ENCODE peak calls at places on chromosomes 16 and 17, in six cellular contexts. One of them, this sample, is unnamed.

GRCh38 chr17:50211249-50212120 is 10.1 kb upstream of the COL1A1 start:
- DNase-seq in IMR-90: no peak
- DNase-seq in mesenchymal stem cell: peak
- DNase-seq in neuronal stem cell: no peak
- DNase-seq in H1: peak
- DNase-seq in H9: peak
- DNase-seq in this sample: no peak

GRCh38 chr17:62629556-62630364 is 2.3 kb downstream of the MRC2 start:
- DNase-seq in IMR-90: no peak
- DNase-seq in mesenchymal stem cell: no peak
- DNase-seq in neuronal stem cell: no peak
- DNase-seq in H1: no peak
- DNase-seq in H9: no peak
- DNase-seq in this sample: no peak

GRCh38 chr17:1627219-1627986 is 1.2 kb downstream of the SLC43A2 start:
- DNase-seq in IMR-90: no peak
- DNase-seq in mesenchymal stem cell: no peak
- DNase-seq in neuronal stem cell: no peak
- DNase-seq in H1: peak
- DNase-seq in H9: peak
- DNase-seq in this sample: peak

GRCh38 chr17:6543079-6544010 is 13.0 kb downstream of the PITPNM3 start:
- DNase-seq in IMR-90: no peak
- DNase-seq in mesenchymal stem cell: no peak
- DNase-seq in neuronal stem cell: no peak
- DNase-seq in H1: no peak
- DNase-seq in H9: no peak
- DNase-seq in this sample: no peak

GRCh38 chr17:299546-299945 is 53.1 kb downstream of the RPH3AL start:
- DNase-seq in IMR-90: no peak
- DNase-seq in mesenchymal stem cell: no peak
- DNase-seq in neuronal stem cell: no peak
- DNase-seq in H1: no peak
- DNase-seq in H9: no peak
- DNase-seq in this sample: no peak

GRCh38 chr17:75771334-75772281 is 6.6 kb upstream of the GALK1 start:
- DNase-seq in IMR-90: peak
- DNase-seq in mesenchymal stem cell: peak
- DNase-seq in neuronal stem cell: no peak
- DNase-seq in H1: no peak
- DNase-seq in H9: peak
- DNase-seq in this sample: peak

GRCh38 chr17:1134634-1135324 is 45.0 kb downstream of the ABR start:
- DNase-seq in IMR-90: no peak
- DNase-seq in mesenchymal stem cell: no peak
- DNase-seq in neuronal stem cell: no peak
- DNase-seq in H1: no peak
- DNase-seq in H9: no peak
- DNase-seq in this sample: no peak

GRCh38 chr17:210402-210801 is 29.0 kb upstream of the DOC2B start:
- DNase-seq in IMR-90: no peak
- DNase-seq in mesenchymal stem cell: no peak
- DNase-seq in neuronal stem cell: no peak
- DNase-seq in H1: no peak
- DNase-seq in H9: no peak
- DNase-seq in this sample: no peak

GRCh38 chr17:68973098-68973929 is 18.1 kb upstream of the ABCA8 start:
- DNase-seq in IMR-90: no peak
- DNase-seq in mesenchymal stem cell: no peak
- DNase-seq in neuronal stem cell: no peak
- DNase-seq in H1: no peak
- DNase-seq in H9: no peak
- DNase-seq in this sample: no peak

GRCh38 chr16:4330277-4330882 is 14.5 kb downstream of the GLIS2 start:
- DNase-seq in IMR-90: peak
- DNase-seq in mesenchymal stem cell: peak
- DNase-seq in neuronal stem cell: no peak
- DNase-seq in H1: peak
- DNase-seq in H9: peak
- DNase-seq in this sample: peak

GRCh38 chr17:9647014-9647413 is 1.7 kb downstream of the USP43 start:
- DNase-seq in IMR-90: no peak
- DNase-seq in mesenchymal stem cell: peak
- DNase-seq in neuronal stem cell: peak
- DNase-seq in H1: no peak
- DNase-seq in H9: peak
- DNase-seq in this sample: peak

GRCh38 chr17:67125417-67125816 is 81.1 kb downstream of the CACNG1 start:
- DNase-seq in IMR-90: no peak
- DNase-seq in mesenchymal stem cell: peak
- DNase-seq in neuronal stem cell: no peak
- DNase-seq in H1: no peak
- DNase-seq in H9: no peak
- DNase-seq in this sample: peak

GRCh38 chr16:11543676-11544393 is 42.9 kb downstream of the LITAF start:
- DNase-seq in IMR-90: no peak
- DNase-seq in mesenchymal stem cell: no peak
- DNase-seq in neuronal stem cell: no peak
- DNase-seq in H1: no peak
- DNase-seq in H9: no peak
- DNase-seq in this sample: no peak

GRCh38 chr17:77400445-77400870 is 259.7 kb downstream of the SEC14L1 start:
- DNase-seq in IMR-90: no peak
- DNase-seq in mesenchymal stem cell: no peak
- DNase-seq in neuronal stem cell: no peak
- DNase-seq in H1: no peak
- DNase-seq in H9: peak
- DNase-seq in this sample: no peak

GRCh38 chr17:27666831-27667560 is 36.0 kb downstream of the LGALS9 start:
- DNase-seq in IMR-90: no peak
- DNase-seq in mesenchymal stem cell: no peak
- DNase-seq in neuronal stem cell: no peak
- DNase-seq in H1: no peak
- DNase-seq in H9: peak
- DNase-seq in this sample: no peak

GRCh38 chr17:73228748-73229236 is 32.9 kb downstream of the CPSF4L start:
- DNase-seq in IMR-90: peak
- DNase-seq in mesenchymal stem cell: peak
- DNase-seq in neuronal stem cell: no peak
- DNase-seq in H1: no peak
- DNase-seq in H9: no peak
- DNase-seq in this sample: peak

GRCh38 chr17:66275651-66276050 is 26.8 kb upstream of the PRKCA start:
- DNase-seq in IMR-90: peak
- DNase-seq in mesenchymal stem cell: peak
- DNase-seq in neuronal stem cell: no peak
- DNase-seq in H1: no peak
- DNase-seq in H9: no peak
- DNase-seq in this sample: peak

GRCh38 chr16:12637002-12637401 is 166.7 kb downstream of the CPPED1 start:
- DNase-seq in IMR-90: no peak
- DNase-seq in mesenchymal stem cell: no peak
- DNase-seq in neuronal stem cell: peak
- DNase-seq in H1: no peak
- DNase-seq in H9: peak
- DNase-seq in this sample: no peak

GRCh38 chr17:81470944-81471803 is 41.4 kb downstream of the ACTG1 start:
- DNase-seq in IMR-90: peak
- DNase-seq in mesenchymal stem cell: peak
- DNase-seq in neuronal stem cell: no peak
- DNase-seq in H1: no peak
- DNase-seq in H9: no peak
- DNase-seq in this sample: peak

GRCh38 chr16:50708373-50709060 is 15.1 kb downstream of the NOD2 start:
- DNase-seq in IMR-90: no peak
- DNase-seq in mesenchymal stem cell: no peak
- DNase-seq in neuronal stem cell: no peak
- DNase-seq in H1: no peak
- DNase-seq in H9: no peak
- DNase-seq in this sample: no peak

GRCh38 chr17:81027038-81027437 is 7.9 kb upstream of the BAIAP2 start:
- DNase-seq in IMR-90: no peak
- DNase-seq in mesenchymal stem cell: no peak
- DNase-seq in neuronal stem cell: no peak
- DNase-seq in H1: no peak
- DNase-seq in H9: no peak
- DNase-seq in this sample: no peak

GRCh38 chr17:77738666-77739531 is 219.6 kb upstream of the TNRC6C start:
- DNase-seq in IMR-90: no peak
- DNase-seq in mesenchymal stem cell: no peak
- DNase-seq in neuronal stem cell: no peak
- DNase-seq in H1: peak
- DNase-seq in H9: peak
- DNase-seq in this sample: no peak

GRCh38 chr16:85327731-85328664 is 215.7 kb upstream of the CIBAR2 start:
- DNase-seq in IMR-90: no peak
- DNase-seq in mesenchymal stem cell: peak
- DNase-seq in neuronal stem cell: peak
- DNase-seq in H1: peak
- DNase-seq in H9: peak
- DNase-seq in this sample: no peak
- H3K4ac ChIP-seq in IMR-90: no peak
- H3K4ac ChIP-seq in mesenchymal stem cell: peak
- H3K4ac ChIP-seq in neuronal stem cell: no peak
- H3K4ac ChIP-seq in H1: peak
- H3K4ac ChIP-seq in H9: no peak
- H3K4ac ChIP-seq in this sample: peak

GRCh38 chr16:55989569-55989907 is 114.4 kb upstream of the CES5A start:
- DNase-seq in IMR-90: no peak
- DNase-seq in mesenchymal stem cell: no peak
- DNase-seq in neuronal stem cell: no peak
- DNase-seq in H1: no peak
- DNase-seq in H9: no peak
- DNase-seq in this sample: no peak
- H2AFZ ChIP-seq in IMR-90: no peak
- H2AFZ ChIP-seq in mesenchymal stem cell: no peak
- H2AFZ ChIP-seq in neuronal stem cell: no peak
- H2AFZ ChIP-seq in H1: no peak
- H2AFZ ChIP-seq in H9: no peak
- H2AFZ ChIP-seq in this sample: no peak

GRCh38 chr17:34958438-34958837 is 2.8 kb downstream of the CCT6B start:
- DNase-seq in IMR-90: no peak
- DNase-seq in mesenchymal stem cell: no peak
- DNase-seq in neuronal stem cell: no peak
- DNase-seq in H1: no peak
- DNase-seq in H9: no peak
- DNase-seq in this sample: no peak

DNA sequence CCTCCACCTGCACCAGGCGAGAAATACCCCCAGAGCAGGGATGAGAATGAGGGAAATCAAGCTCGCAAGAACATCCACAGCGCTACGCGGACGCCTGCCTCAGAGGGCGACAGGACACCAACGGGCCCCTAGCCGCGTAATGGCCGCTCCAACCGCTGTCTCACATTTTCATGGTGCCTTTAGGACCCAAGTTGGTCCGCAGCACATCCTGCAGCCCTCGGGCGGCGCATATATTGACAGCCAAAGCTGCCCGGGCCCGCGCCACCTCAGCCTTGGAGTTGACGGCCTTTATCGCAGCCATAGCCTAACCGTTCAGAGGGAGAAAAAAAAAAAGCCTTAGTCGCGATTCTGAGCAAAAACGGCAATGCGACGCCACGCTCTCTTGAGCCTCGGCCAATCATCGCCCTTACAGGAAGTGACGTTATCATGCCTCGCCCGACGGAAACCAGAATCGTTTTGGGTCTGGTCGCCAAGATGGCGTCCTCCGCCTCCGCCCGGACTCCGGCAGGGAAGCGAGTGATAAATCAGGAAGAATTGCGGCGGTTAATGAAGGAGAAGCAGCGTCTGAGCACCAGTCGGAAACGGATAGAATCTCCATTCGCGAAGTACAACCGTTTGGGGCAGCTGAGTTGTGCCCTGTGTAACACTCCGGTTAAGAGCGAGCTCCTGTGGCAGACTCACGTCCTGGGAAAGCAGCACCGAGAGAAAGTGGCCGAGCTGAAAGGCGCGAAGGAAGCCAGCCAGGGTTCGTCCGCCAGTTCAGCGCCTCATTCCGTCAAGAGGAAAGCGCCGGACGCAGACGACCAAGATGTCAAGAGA is at the start of the genes CCT6B and ZNF830:
- DNase-seq in IMR-90: peak
- DNase-seq in mesenchymal stem cell: peak
- DNase-seq in neuronal stem cell: peak
- DNase-seq in H1: peak
- DNase-seq in H9: peak
- DNase-seq in this sample: peak
- H4K8ac ChIP-seq in IMR-90: peak
- H4K8ac ChIP-seq in mesenchymal stem cell: peak
- H4K8ac ChIP-seq in neuronal stem cell: peak
- H4K8ac ChIP-seq in H1: peak
- H4K8ac ChIP-seq in H9: no peak
- H4K8ac ChIP-seq in this sample: peak

GRCh38 chr17:41966453-41967140 is at the start of gene CNP:
- DNase-seq in IMR-90: peak
- DNase-seq in mesenchymal stem cell: peak
- DNase-seq in neuronal stem cell: peak
- DNase-seq in H1: peak
- DNase-seq in H9: peak
- DNase-seq in this sample: peak

GRCh38 chr17:41967141-41967920 is 736 bp downstream of the CNP start:
- DNase-seq in IMR-90: no peak
- DNase-seq in mesenchymal stem cell: no peak
- DNase-seq in neuronal stem cell: no peak
- DNase-seq in H1: peak
- DNase-seq in H9: no peak
- DNase-seq in this sample: no peak

GRCh38 chr17:41967921-41968578 is 1.5 kb downstream of the CNP start:
- DNase-seq in IMR-90: no peak
- DNase-seq in mesenchymal stem cell: no peak
- DNase-seq in neuronal stem cell: no peak
- DNase-seq in H1: no peak
- DNase-seq in H9: no peak
- DNase-seq in this sample: no peak

GRCh38 chr17:41968676-41969075 is 2.1 kb downstream of the CNP start:
- DNase-seq in IMR-90: no peak
- DNase-seq in mesenchymal stem cell: no peak
- DNase-seq in neuronal stem cell: no peak
- DNase-seq in H1: no peak
- DNase-seq in H9: no peak
- DNase-seq in this sample: no peak

DNA sequence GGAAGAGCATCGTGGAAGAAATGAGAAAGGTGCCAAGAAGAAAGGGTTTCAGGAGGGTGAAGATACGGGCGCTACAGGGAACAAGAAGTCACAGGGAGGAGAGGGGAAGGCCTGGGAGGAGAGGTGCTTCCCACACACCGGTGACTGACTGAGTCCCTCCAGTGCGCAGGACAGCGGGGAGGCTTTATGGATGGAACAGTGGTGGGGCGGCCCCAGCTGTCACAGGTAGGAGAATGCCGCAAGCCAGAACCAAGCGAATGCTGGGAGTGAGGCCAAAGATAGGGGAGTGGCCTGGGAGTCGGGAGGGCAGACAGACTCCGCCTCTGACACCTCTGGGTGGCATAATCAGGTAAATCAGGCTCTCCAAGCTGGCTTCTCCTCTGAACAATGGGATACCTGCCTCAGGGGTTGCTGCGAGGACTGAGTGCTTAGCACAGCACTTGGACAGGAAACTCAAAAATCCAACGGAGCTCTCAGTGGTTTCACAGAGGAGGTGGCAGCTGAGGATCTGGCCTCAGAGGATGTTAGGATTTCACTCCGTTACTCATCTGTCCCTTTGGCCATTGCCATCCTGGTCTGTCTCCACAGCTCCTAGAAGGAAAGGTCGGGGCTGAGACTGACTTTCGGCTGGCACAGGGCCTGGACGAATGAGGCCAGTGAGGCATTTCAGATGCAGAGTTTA is 760 bp upstream of the CNP start:
- DNase-seq in IMR-90: peak
- DNase-seq in mesenchymal stem cell: peak
- DNase-seq in neuronal stem cell: peak
- DNase-seq in H1: peak
- DNase-seq in H9: peak
- DNase-seq in this sample: peak
- H3K4ac ChIP-seq in IMR-90: peak
- H3K4ac ChIP-seq in mesenchymal stem cell: no peak
- H3K4ac ChIP-seq in neuronal stem cell: no peak
- H3K4ac ChIP-seq in H1: no peak
- H3K4ac ChIP-seq in H9: no peak
- H3K4ac ChIP-seq in this sample: no peak